ENCODE peak calls at places on chromosomes 16 and 17, in nine cellular contexts. S is T-helper 2 cell; Q is H54; I is naive B cell; M is fibroblast of lung; C is mammary epithelial cell; X is GOT3; Z is NCI-H524; J is CD4-positive, alpha-beta memory T cell. H is an unnamed sample.

GRCh38 chr16:85394511-85395206 is 218.5 kb upstream of the GSE1 start:
- DNase-seq in S (no peak), Q (no peak), I (no peak), M (no peak), C (no peak), X (no peak), Z (peak), J (no peak), H (no peak)

GRCh38 chr17:77456951-77457548 is 316.3 kb downstream of the SEC14L1 start:
- DNase-seq in S (peak), Q (no peak), I (no peak), M (no peak), C (no peak), X (no peak), Z (no peak), J (no peak), H (no peak)

GRCh38 chr17:69147460-69147859 is 5.8 kb upstream of the ABCA6 start:
- DNase-seq in S (no peak), Q (no peak), I (no peak), M (no peak), C (no peak), X (no peak), Z (peak), J (no peak), H (no peak)

GRCh38 chr16:84228321-84228838 is 11.4 kb downstream of the KCNG4 start:
- DNase-seq in S (no peak), Q (peak), I (no peak), M (peak), C (peak), X (peak), Z (peak), J (no peak), H (peak)

GRCh38 chr16:87056083-87056482 is 261.1 kb downstream of the C16orf95 start:
- DNase-seq in S (no peak), Q (peak), I (no peak), M (peak), C (peak), X (no peak), Z (no peak), J (no peak), H (no peak)

GRCh38 chr16:8885674-8886592 is 3.8 kb downstream of the LITAFD start:
- DNase-seq in S (no peak), Q (peak), I (no peak), M (peak), C (peak), X (no peak), Z (peak), J (no peak), H (peak)

GRCh38 chr17:40647549-40648325 is at the start of gene SMARCE1:
- DNase-seq in S (peak), Q (peak), I (peak), M (peak), C (peak), X (peak), Z (peak), J (peak), H (peak)

GRCh38 chr16:71648921-71649320 is 22.9 kb downstream of the MARVELD3 start:
- DNase-seq in S (no peak), Q (no peak), I (no peak), M (no peak), C (no peak), X (no peak), Z (no peak), J (no peak), H (no peak)

GRCh38 chr17:80618304-80618703 is 73.7 kb downstream of the RPTOR start:
- DNase-seq in S (no peak), Q (no peak), I (no peak), M (no peak), C (no peak), X (no peak), Z (no peak), J (no peak), H (no peak)

GRCh38 chr17:27206447-27206846 is 87.5 kb upstream of the WSB1 start:
- DNase-seq in S (peak), Q (no peak), I (peak), M (no peak), C (no peak), X (no peak), Z (peak), J (no peak), H (no peak)

GRCh38 chr16:11379420-11379819 is 34.2 kb downstream of the RMI2 start:
- DNase-seq in S (peak), Q (peak), I (no peak), M (peak), C (peak), X (peak), Z (no peak), J (peak), H (peak)

GRCh38 chr16:70422543-70422942 is 16.4 kb downstream of the ST3GAL2 start:
- DNase-seq in S (no peak), Q (no peak), I (no peak), M (no peak), C (no peak), X (no peak), Z (no peak), J (no peak), H (no peak)

GRCh38 chr16:29854520-29855100 is 8.4 kb downstream of the CDIPT start:
- DNase-seq in S (no peak), Q (no peak), I (no peak), M (no peak), C (no peak), X (no peak), Z (peak), J (no peak), H (no peak)

GRCh38 chr17:16439867-16440351 is 24.5 kb downstream of the TRPV2 start:
- DNase-seq in S (peak), Q (no peak), I (peak), M (no peak), C (no peak), X (no peak), Z (no peak), J (peak), H (no peak)

GRCh38 chr17:37488607-37489196 is 989 bp upstream of the DUSP14 start:
- DNase-seq in S (peak), Q (peak), I (no peak), M (peak), C (peak), X (no peak), Z (peak), J (peak), H (peak)

GRCh38 chr17:20264996-20265395 is 202.3 kb downstream of the LGALS9B start:
- DNase-seq in S (no peak), Q (no peak), I (no peak), M (peak), C (no peak), X (no peak), Z (no peak), J (no peak), H (no peak)

GRCh38 chr17:43736389-43736788 is 22.2 kb downstream of the SOST start:
- DNase-seq in S (no peak), Q (no peak), I (no peak), M (no peak), C (no peak), X (no peak), Z (no peak), J (no peak), H (no peak)

GRCh38 chr16:55515110-55515509 is 6.2 kb downstream of the LPCAT2 start:
- DNase-seq in S (no peak), Q (no peak), I (no peak), M (peak), C (peak), X (no peak), Z (no peak), J (no peak), H (no peak)

GRCh38 chr17:19551148-19551547 is 17.5 kb downstream of the SLC47A1 start:
- DNase-seq in S (no peak), Q (no peak), I (no peak), M (no peak), C (no peak), X (no peak), Z (no peak), J (no peak), H (no peak)

GRCh38 chr16:55292491-55292890 is 31.5 kb upstream of the IRX6 start:
- DNase-seq in S (no peak), Q (no peak), I (no peak), M (no peak), C (no peak), X (no peak), Z (peak), J (no peak), H (no peak)